ENCODE peak calls at places on chromosome 22, in seven cellular contexts. F is stomach, V is HepG2, A is H1, M is K562, D is breast epithelium, R is prostate gland. G is an unnamed sample.

GRCh38 chr22:35900483-35901168 is 128.0 kb downstream of the RBFOX2 start:
- DNase-seq in A (no peak), D (no peak), M (no peak), V (no peak), R (no peak), F (no peak), G (no peak)

GRCh38 chr22:27603823-27604190 is 197.7 kb downstream of the MN1 start:
- DNase-seq in D (no peak), A (no peak), R (no peak), F (no peak), V (no peak), M (no peak), G (no peak)

GRCh38 chr22:26502688-26503561 is 9.3 kb downstream of the TFIP11 start:
- DNase-seq in F (peak; percentile 28), R (no peak), V (no peak), D (no peak), M (no peak), A (peak; percentile 56), G (no peak)

GRCh38 chr22:27492566-27493201 is 308.9 kb downstream of the MN1 start:
- DNase-seq in F (no peak), R (no peak), V (no peak), A (no peak), D (no peak), M (no peak), G (no peak)

GRCh38 chr22:42799462-42800405 is 57.3 kb downstream of the ARFGAP3 start:
- DNase-seq in R (no peak), F (no peak), V (no peak), A (no peak), D (no peak), M (peak; percentile 37), G (no peak)

GRCh38 chr22:48744283-48744641 is 1083.4 kb downstream of the BRD1 start:
- DNase-seq in A (no peak), R (no peak), D (peak; percentile 3), V (no peak), M (no peak), F (peak; percentile 21), G (no peak)

GRCh38 chr22:48957987-48958321 is 869.7 kb downstream of the BRD1 start:
- DNase-seq in V (no peak), F (peak; percentile 4), R (peak; percentile 0), D (no peak), M (no peak), A (no peak), G (no peak)

GRCh38 chr22:23090079-23090835 is 19.9 kb downstream of the GNAZ start:
- DNase-seq in A (no peak), M (peak; percentile 62), R (no peak), F (no peak), V (no peak), D (no peak), G (no peak)

GRCh38 chr22:27456696-27457503 is 344.7 kb downstream of the MN1 start:
- DNase-seq in F (no peak), M (no peak), V (no peak), R (no peak), D (no peak), A (no peak), G (no peak)

GRCh38 chr22:47615051-47615450 is 852.6 kb downstream of the TBC1D22A start:
- DNase-seq in R (no peak), M (no peak), A (no peak), F (no peak), D (no peak), V (no peak), G (peak; percentile 53)

GRCh38 chr22:48453171-48453570 is 1374.5 kb downstream of the BRD1 start:
- DNase-seq in V (no peak), R (no peak), D (no peak), A (no peak), M (no peak), F (no peak), G (no peak)

GRCh38 chr22:17955611-17956379 is 68.6 kb downstream of the MICAL3 start:
- DNase-seq in M (no peak), F (no peak), D (no peak), A (no peak), V (no peak), R (no peak), G (peak; percentile 56)

GRCh38 chr22:43820671-43821305 is 8.7 kb upstream of the EFCAB6 start:
- DNase-seq in D (no peak), M (no peak), A (peak; percentile 46), F (no peak), V (no peak), R (no peak), G (no peak)

GRCh38 chr22:31933816-31934482 is 10.4 kb upstream of the YWHAH start:
- DNase-seq in A (no peak), F (no peak), D (no peak), M (no peak), R (no peak), V (no peak), G (no peak)

GRCh38 chr22:42511401-42511891 is 8.2 kb downstream of the RRP7A start:
- DNase-seq in D (no peak), F (no peak), V (no peak), R (no peak), M (no peak), A (no peak), G (no peak)

GRCh38 chr22:20885017-20885556 is 26.3 kb downstream of the SNAP29 start:
- DNase-seq in A (no peak), M (peak; percentile 38), D (no peak), V (no peak), R (no peak), F (no peak), G (no peak)

GRCh38 chr22:44668886-44669724 is 32.9 kb upstream of the PRR5 start:
- DNase-seq in V (no peak), M (peak; percentile 22), A (no peak), D (no peak), R (no peak), F (no peak), G (no peak)

GRCh38 chr22:35705141-35705540 is 12.5 kb upstream of the APOL5 start:
- DNase-seq in A (no peak), V (no peak), R (no peak), D (no peak), F (no peak), M (no peak), G (no peak)

GRCh38 chr22:23053912-23054530 is 16.3 kb upstream of the GNAZ start:
- DNase-seq in A (peak; percentile 20), D (no peak), V (no peak), M (no peak), F (no peak), R (no peak), G (no peak)

GRCh38 chr22:33869946-33870345 is 50.3 kb downstream of the LARGE1 start:
- DNase-seq in M (no peak), V (peak; percentile 11), R (no peak), A (no peak), F (no peak), D (no peak), G (no peak)

GRCh38 chr22:35846804-35847203 is 129.1 kb downstream of the APOL5 start:
- DNase-seq in F (no peak), D (no peak), A (no peak), M (no peak), R (no peak), V (no peak), G (no peak)

DNA sequence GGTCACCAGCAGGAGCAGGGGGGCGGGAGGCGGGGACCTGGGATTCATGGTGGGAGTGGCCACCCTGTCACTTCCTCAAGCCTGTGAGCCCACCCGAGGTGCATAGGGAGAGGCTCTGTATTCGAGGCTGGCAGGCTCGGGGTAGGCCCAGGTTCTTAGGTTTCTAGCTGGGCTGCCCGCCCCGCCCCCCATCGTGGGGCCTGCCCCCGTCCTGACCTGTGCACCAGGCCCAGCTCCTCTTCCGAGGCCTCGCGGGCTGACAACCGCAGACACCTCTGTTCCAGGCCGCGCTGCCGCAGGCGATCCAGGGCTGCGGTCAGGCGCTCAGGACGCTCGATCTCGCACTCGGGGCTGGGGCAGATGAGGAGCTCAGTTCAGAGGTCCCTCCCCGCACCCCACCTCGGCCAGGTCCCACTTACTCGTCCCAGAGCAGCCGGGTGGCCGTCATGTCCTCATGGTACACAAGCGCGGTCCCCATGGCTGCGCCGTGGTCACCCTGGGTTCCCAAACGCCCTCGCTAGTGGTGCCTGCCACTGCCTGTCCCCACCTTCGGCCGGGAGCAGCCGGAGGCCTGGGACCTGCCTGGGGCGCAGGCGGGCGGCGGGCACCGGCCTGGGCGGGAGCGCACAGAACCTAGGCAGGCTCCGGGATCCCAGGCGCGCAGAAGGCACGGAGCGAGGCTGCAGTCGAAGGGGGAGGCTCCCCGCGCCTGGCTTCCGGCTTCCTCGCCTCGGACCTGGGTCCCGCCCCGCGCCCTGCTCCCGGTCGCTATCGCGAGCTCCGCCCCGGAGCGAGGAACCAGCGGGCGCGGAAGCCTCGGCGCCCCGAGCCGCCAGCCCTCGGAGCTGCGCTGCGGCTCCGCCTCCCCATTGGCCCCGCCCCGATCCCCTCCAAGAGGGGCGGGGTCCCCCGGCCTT is at the start of gene HDAC10:
- DNase-seq in M (peak; percentile 79), A (peak; percentile 92), D (no peak), V (peak; percentile 56), R (peak; percentile 60), F (peak; percentile 90), G (peak; percentile 88)
- TF ChIP-seq POLR2AphosphoS5 in M (no peak), A (peak; percentile 44), D (no peak), V (peak; percentile 52), R (no peak), F (peak; percentile 79), G (peak; percentile 58)

DNA sequence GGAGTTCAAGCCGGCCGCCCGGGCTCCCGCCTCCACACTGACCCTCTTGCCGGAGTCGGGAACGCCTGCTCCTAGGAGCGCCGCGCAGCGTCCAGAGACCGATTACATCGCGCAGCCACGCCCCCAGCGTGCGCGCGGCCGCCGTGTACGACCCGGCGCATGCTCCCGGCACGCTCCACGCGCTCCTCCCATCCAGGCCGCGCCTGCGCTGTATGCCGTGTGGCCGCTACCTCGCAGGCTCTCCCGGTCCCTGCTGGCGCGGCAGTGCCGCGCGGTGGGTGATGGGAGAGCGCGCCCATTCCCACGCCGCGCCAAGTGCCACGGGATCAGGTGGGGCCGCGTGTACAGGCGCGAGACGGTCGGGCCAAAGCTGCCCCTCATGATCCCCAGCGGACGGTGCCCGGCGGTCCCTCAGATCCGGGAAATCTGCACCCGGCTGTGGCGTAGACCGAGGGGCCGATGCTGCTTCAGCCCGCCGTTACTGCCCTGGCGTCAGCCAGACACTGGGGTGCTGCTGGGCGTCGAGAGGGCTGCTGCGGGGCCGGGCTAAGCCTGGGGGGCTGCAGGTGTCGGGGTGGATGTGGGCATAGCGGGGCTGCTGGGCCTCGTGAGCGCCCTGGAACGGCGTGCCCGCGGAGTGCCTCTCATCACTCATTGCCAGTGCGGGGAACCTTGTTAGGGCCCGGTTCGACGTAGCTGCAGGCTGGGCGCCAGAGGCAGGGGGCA is at the start of the genes GNB1L and RTL10:
- DNase-seq in V (peak; percentile 90), R (peak; percentile 96), D (peak; percentile 95), A (peak; percentile 94), M (peak; percentile 100), F (peak; percentile 99), G (peak; percentile 98)
- TF ChIP-seq POLR2A in V (peak; percentile 97), R (peak; percentile 98), D (peak; percentile 90), A (peak; percentile 96), M (no peak), F (no peak), G (peak; percentile 91)

DNA sequence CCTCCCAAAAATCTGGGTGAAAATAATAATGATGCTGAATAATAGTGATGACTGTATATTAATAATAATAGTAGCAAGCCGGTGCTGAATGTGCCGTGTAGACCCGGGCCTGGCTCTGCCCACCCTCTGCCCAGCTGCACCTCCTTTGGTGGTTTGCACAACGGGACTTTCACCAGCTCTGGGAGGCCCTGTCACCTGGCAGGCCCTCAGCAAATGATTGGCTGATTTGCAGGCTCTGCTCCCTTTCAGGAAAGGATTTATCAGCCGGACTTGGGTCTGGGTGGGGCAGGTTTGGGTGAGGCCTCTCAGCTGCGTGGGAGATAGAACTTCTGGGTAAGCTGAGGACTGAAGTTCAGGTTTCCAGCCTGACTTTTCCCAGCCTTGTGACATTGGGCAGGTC is 21.4 kb downstream of the KIAA1671 start:
- DNase-seq in M (no peak), A (no peak), D (no peak), R (no peak), F (peak; percentile 62), V (no peak), G (no peak)
- H3K4me1 ChIP-seq in M (no peaks in the 10 kb centered on the region), A (peaks cover 25% of the 10 kb centered on the region), D (peaks cover 20% of the 10 kb centered on the region), R (peaks cover 23% of the 10 kb centered on the region), F (peaks cover 27% of the 10 kb centered on the region), V (peaks cover 36% of the 10 kb centered on the region), G (peaks cover 23% of the 10 kb centered on the region)

GRCh38 chr22:30002861-30003489 is 77.3 kb upstream of the HORMAD2 start:
- DNase-seq in D (no peak), F (no peak), R (no peak), V (no peak), M (no peak), A (no peak), G (no peak)
- TF ChIP-seq POLR2AphosphoS5 in D (no peak), F (no peak), R (no peak), V (no peak), M (no peak), A (no peak), G (no peak)